ENCODE peak calls at places on chromosomes 5 and 9, in six cellular contexts. F is AG04450, Z is heart left ventricle, E is WERI-Rb-1, L is aorta, Y is right cardiac atrium. D is an unnamed sample. For H3K27me3, the result is how much of the 10 kb centered on the place peaks cover.

GRCh38 chr9:115733736-115734135 is 419.9 kb upstream of the PAPPA start:
- DNase-seq in L (no peak), Z (no peak), F (no peak), E (no peak), Y (no peak), D (no peak)

GRCh38 chr5:132473019-132473531 is 17.5 kb downstream of the IRF1 start:
- DNase-seq in Y (peak), F (no peak), E (no peak), Z (no peak), L (no peak), D (no peak)

GRCh38 chr5:174425964-174426290 is 298.5 kb upstream of the MSX2 start:
- DNase-seq in Y (no peak), F (no peak), Z (no peak), E (no peak), L (no peak), D (no peak)

GRCh38 chr9:123062306-123063171 is 29.1 kb downstream of the GPR21 start:
- DNase-seq in F (no peak), L (no peak), Y (no peak), E (peak), Z (no peak), D (no peak)

GRCh38 chr5:149857499-149857898 is 87.1 kb downstream of the PDE6A start:
- DNase-seq in L (no peak), F (no peak), Z (peak), Y (peak), E (no peak), D (no peak)

GRCh38 chr5:131005963-131006684 is 158.9 kb downstream of the HINT1 start:
- DNase-seq in Z (no peak), F (no peak), E (no peak), Y (no peak), L (no peak), D (no peak)

GRCh38 chr5:135456238-135457099 is 4.3 kb upstream of the TIFAB start:
- DNase-seq in Y (peak), Z (no peak), F (no peak), E (no peak), L (peak), D (no peak)

GRCh38 chr9:121271368-121272351 is 3.7 kb downstream of the GSN start:
- DNase-seq in Z (peak), E (no peak), L (no peak), F (no peak), Y (peak), D (no peak)

GRCh38 chr9:18105996-18106595 is 367.9 kb upstream of the ADAMTSL1 start:
- DNase-seq in E (no peak), L (no peak), F (no peak), Y (no peak), Z (no peak), D (peak)

GRCh38 chr9:135349963-135350360 is 129.6 kb upstream of the PPP1R26 start:
- DNase-seq in Z (no peak), L (no peak), F (no peak), Y (no peak), E (no peak), D (no peak)

GRCh38 chr5:90563161-90563560 is 4.6 kb downstream of the ADGRV1 start:
- DNase-seq in L (no peak), E (no peak), F (no peak), Y (no peak), Z (no peak), D (no peak)

GRCh38 chr9:28782630-28783029 is 1209.3 kb upstream of the C9orf72 start:
- DNase-seq in E (no peak), F (no peak), Z (no peak), L (no peak), Y (no peak), D (no peak)

GRCh38 chr5:1736889-1737711 is 62.5 kb downstream of the MRPL36 start:
- DNase-seq in L (peak), Y (no peak), Z (no peak), F (no peak), E (no peak), D (peak)

GRCh38 chr5:125162714-125163113 is 416.3 kb upstream of the ZNF608 start:
- DNase-seq in L (no peak), F (no peak), Z (no peak), E (no peak), Y (no peak), D (no peak)

GRCh38 chr9:129072171-129072570 is 8.7 kb upstream of the DOLPP1 start:
- DNase-seq in E (no peak), Y (no peak), L (no peak), Z (no peak), F (no peak), D (peak)
- H3K4me3 ChIP-seq in E (no peak), Y (no peak), L (no peak), Z (no peak), F (no peak), D (no peak)

DNA sequence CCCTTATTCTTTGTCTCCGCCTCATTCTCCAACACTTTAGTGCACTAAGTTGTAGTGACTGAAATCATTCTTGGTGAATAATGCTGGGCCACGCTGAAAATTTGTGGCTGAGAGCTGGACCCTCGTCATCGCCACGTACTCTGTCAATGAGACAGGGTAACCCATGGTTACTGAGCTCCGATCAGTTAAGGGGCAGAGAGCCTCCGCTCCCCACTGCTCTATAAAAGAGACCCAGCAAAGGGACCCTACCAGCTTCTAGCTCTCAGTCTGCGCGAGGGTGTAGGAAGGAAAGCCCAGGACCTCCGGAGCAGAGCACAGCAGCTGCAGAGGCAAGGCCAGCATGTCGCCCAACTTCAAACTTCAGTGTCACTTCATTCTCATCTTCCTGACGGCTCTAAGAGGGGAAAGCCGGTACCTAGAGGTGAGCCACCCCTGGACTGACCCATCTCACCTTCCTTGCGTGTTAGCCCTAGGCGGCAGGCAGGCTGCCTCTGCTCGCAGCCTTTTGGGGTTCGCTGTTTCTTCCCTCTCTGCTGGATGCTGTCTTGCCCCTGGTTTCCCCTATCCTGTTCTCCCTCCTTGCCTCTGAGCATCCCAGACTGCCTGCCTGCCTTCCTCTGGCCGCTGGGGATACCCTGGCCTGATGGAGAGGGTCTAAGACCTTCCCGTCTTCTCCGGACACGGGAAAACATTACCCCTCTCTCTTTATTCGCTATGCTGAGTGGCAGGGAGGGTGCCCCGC is at the start of gene CRHBP:
- DNase-seq in L (no peak), Y (peak), F (no peak), E (no peak), Z (no peak), D (peak)
- H3K27me3 ChIP-seq in L (under half), Y (under half), F (under half), E (under half), Z (under half), D (under half)

DNA sequence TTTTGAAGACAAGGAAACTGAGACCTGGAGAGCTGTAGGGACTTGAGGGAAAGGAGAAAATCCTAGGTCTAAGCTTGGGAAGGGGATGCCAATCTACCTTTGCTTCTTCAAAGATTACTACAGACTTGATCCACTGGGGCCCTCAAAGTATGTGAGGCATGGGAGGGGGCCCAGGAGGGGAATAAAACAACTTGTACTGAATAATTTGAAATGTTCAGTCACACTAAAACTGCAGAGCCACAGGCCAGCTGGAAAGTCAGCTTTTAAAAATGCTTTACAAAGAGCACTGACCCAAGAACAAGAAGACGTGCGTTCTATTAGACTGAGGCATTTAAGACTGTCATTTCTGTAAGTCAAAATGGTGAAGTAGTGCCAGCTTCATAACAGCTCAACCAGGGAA is 13.6 kb downstream of the IL33 start:
- DNase-seq in F (no peak), E (no peak), Z (no peak), L (no peak), Y (no peak), D (no peak)
- H3K4me3 ChIP-seq in F (no peak), E (no peak), Z (no peak), L (no peak), Y (no peak), D (no peak)

DNA sequence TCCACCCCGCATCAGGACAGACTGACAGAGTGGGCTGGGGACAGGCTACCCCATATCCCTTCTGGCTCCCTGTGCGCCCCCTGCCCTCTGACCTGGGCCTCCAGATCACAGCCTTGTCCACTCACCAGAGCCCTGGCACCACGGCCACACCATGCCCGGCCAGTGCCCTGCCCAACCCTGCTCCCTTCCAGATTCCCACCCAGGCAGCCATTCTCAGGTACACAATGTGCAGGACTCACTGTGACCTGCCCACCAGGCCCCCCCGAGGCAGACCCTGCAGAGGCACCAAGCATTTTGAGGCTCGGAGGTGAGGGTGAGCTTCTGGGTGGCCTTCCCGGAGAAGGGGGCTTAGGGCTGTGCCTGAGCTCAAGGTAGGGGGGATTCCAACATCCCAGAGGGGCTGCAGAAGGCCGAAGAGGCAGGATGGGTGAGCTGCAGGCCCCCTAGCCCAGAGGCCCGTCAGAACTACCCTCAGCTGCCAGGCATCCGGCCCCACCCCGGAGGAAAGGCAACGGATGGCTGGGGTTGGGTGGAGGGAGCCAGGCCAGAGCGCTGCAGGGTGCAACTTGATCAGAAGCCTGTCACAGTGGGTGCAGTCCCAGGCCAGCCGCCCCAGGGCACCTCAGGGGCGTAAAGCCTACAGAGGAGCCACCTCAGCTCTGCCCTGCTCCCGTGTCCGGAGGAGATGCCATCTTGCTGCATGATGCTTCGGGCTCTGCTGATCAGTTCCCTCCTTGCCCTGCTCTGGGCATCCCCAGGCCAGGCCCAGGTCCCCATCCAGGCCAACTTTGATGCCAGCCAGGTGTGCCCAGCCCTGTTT is at the start of gene LCNL1:
- DNase-seq in L (no peak), Z (peak), Y (peak), E (no peak), F (no peak), D (no peak)
- H3K27me3 ChIP-seq in L (under half), Z (under half), Y (under half), E (under half), F (under half), D (under half)

DNA sequence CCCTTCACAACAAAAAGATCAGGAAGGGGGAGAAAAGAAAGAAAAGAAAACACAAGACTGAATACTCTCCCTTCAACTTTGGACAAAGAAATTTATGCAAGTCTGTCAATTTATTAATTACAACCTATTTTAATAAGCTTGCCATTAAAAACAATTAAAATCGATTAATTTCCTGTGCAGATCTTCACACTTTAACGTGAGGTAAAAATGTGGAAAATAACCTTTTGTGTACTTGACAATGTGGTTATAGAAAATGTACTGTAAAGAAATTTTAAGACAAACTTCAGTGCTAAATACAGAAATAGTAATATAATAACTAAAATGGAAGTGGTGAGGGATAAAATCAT is 2.7 kb upstream of the MLLT3 start:
- DNase-seq in Z (no peak), F (no peak), L (no peak), Y (no peak), E (no peak), D (no peak)
- H3K4me3 ChIP-seq in Z (no peak), F (no peak), L (no peak), Y (peak), E (no peak), D (no peak)

GRCh38 chr5:172579403-172579990 is 61.6 kb upstream of the NEURL1B start:
- DNase-seq in Y (peak), L (peak), F (no peak), Z (peak), E (no peak), D (no peak)
- H3K27me3 ChIP-seq in Y (under half), L (under half), F (half or more), Z (under half), E (under half), D (under half)

DNA sequence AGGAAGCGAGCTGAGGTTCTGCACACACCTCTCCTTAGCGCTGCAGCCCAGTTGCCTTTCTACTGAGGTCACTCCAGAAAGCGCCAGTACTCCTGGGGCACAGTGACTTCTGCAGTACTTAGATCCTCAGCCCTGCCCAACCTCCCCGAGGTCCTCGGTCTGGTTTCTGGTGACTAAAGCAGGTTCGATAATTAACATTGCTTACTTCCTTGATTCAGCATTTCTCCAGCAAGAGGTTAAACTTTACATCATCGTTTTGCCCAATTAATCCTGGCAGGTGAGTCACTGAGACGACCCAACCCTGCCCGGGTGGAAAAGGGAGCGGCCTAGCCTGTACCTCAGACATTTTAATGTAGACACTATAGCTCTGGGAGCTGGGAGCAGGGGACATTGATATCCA is 77.6 kb downstream of the PLAC8L1 start:
- DNase-seq in Y (no peak), L (no peak), E (no peak), Z (no peak), F (no peak), D (no peak)
- H3K4me3 ChIP-seq in Y (no peak), L (no peak), E (no peak), Z (no peak), F (no peak), D (no peak)

GRCh38 chr9:130451004-130451390 is 6.2 kb downstream of the ASS1 start:
- DNase-seq in L (no peak), F (no peak), Y (peak), E (no peak), Z (no peak), D (no peak)

GRCh38 chr9:130450344-130451003 is 5.7 kb downstream of the ASS1 start:
- DNase-seq in L (no peak), E (no peak), Y (peak), F (no peak), Z (no peak), D (no peak)

GRCh38 chr9:130453487-130453886 is 8.7 kb downstream of the ASS1 start:
- DNase-seq in F (no peak), E (no peak), Y (peak), Z (peak), L (no peak), D (no peak)

GRCh38 chr9:130452835-130453234 is 8.1 kb downstream of the ASS1 start:
- DNase-seq in Y (peak), L (no peak), F (no peak), Z (no peak), E (no peak), D (no peak)

GRCh38 chr9:130451509-130452388 is 7.0 kb downstream of the ASS1 start:
- DNase-seq in Z (peak), E (peak), L (peak), F (peak), Y (peak), D (peak)
- H3K27me3 ChIP-seq in Z (under half), E (under half), L (under half), F (under half), Y (under half), D (under half)

D was measured in H7.